ENCODE peak calls at places on chromosomes 1 and 21, in five cellular contexts. R, N, D, J and C are unnamed samples.
A peak's percentile ranks its signal among the peaks of the same experiment; 100 is the strongest.

GRCh38 chr1:109919271-109919670 is 8.6 kb downstream of the CSF1 start:
- DNase-seq in D (no peak), R (no peak), J (no peak), N (no peak), C (no peak)

GRCh38 chr1:3922201-3922725 is 22.2 kb upstream of the C1orf174 start:
- DNase-seq in N (no peak), D (no peak), J (no peak), R (no peak), C (no peak)

GRCh38 chr1:206136241-206136640 is 19.1 kb upstream of the AVPR1B start:
- DNase-seq in R (no peak), N (no peak), D (no peak), J (no peak), C (no peak)

GRCh38 chr1:94327001-94327685 is 89.8 kb upstream of the ARHGAP29 start:
- DNase-seq in R (peak; percentile 63), D (no peak), J (no peak), N (peak; percentile 77), C (no peak)

GRCh38 chr1:23634840-23635642 is 56.6 kb upstream of the RPL11 start:
- DNase-seq in N (peak; percentile 59), D (peak; percentile 77), J (peak; percentile 53), R (peak; percentile 76), C (peak; percentile 88)

GRCh38 chr1:59730302-59730701 is 84.4 kb upstream of the HOOK1 start:
- DNase-seq in J (no peak), R (peak; percentile 28), D (no peak), N (peak; percentile 95), C (peak; percentile 83)

GRCh38 chr1:156927215-156928042 is 7.0 kb downstream of the LRRC71 start:
- DNase-seq in D (peak; percentile 84), N (peak; percentile 66), R (peak; percentile 91), J (peak; percentile 75), C (peak; percentile 75)

GRCh38 chr1:245467804-245468203 is 313.0 kb downstream of the KIF26B start:
- DNase-seq in D (no peak), J (no peak), R (no peak), N (no peak), C (no peak)

GRCh38 chr1:162690672-162691434 is 58.6 kb downstream of the DDR2 start:
- DNase-seq in N (peak; percentile 94), R (peak; percentile 98), D (peak; percentile 17), J (no peak), C (peak; percentile 87)

GRCh38 chr1:119001181-119002018 is 13.3 kb upstream of the TBX15 start:
- DNase-seq in R (no peak), D (no peak), N (no peak), J (no peak), C (no peak)

GRCh38 chr1:183097438-183098051 is 74.3 kb downstream of the LAMC1 start:
- DNase-seq in J (no peak), R (no peak), D (no peak), N (peak; percentile 76), C (no peak)

GRCh38 chr1:201568258-201568657 is 29.3 kb downstream of the NAV1 start:
- DNase-seq in N (no peak), D (no peak), J (no peak), R (no peak), C (no peak)

GRCh38 chr1:211336161-211336560 is 9.5 kb downstream of the TRAF5 start:
- DNase-seq in J (no peak), R (no peak), D (no peak), N (no peak), C (no peak)

GRCh38 chr21:35208810-35209517 is 159.9 kb upstream of the RUNX1 start:
- DNase-seq in N (peak; percentile 93), D (no peak), J (no peak), R (no peak), C (no peak)

GRCh38 chr1:95370671-95370992 is 136.6 kb downstream of the RWDD3 start:
- DNase-seq in N (no peak), J (no peak), D (no peak), R (no peak), C (no peak)

GRCh38 chr1:23916209-23917131 is 3.3 kb upstream of the CNR2 start:
- DNase-seq in N (peak; percentile 60), R (peak; percentile 84), J (peak; percentile 93), D (peak; percentile 81), C (peak; percentile 82)

GRCh38 chr1:92480200-92480812 is 6.4 kb downstream of the GFI1 start:
- DNase-seq in N (no peak), D (no peak), J (no peak), R (no peak), C (no peak)

GRCh38 chr1:8437286-8437685 is 119.4 kb downstream of the SLC45A1 start:
- DNase-seq in D (no peak), N (no peak), J (no peak), R (no peak), C (no peak)

GRCh38 chr1:228994691-228995090 is 259.4 kb downstream of the RHOU start:
- DNase-seq in R (no peak), J (no peak), N (no peak), D (no peak), C (no peak)

GRCh38 chr1:201295346-201295745 is 12.0 kb downstream of the PKP1 start:
- DNase-seq in J (no peak), N (no peak), R (no peak), D (no peak), C (no peak)

GRCh38 chr1:167463055-167463454 is 55.3 kb downstream of the CD247 start:
- DNase-seq in D (no peak), N (no peak), R (no peak), J (no peak), C (no peak)

GRCh38 chr21:34722684-34723300 is 54.0 kb downstream of the CLIC6 start:
- DNase-seq in N (no peak), J (no peak), D (no peak), R (peak; percentile 32), C (no peak)

GRCh38 chr1:31013187-31013864 is 52.2 kb downstream of the PUM1 start:
- DNase-seq in D (no peak), R (no peak), J (no peak), N (no peak), C (no peak)

GRCh38 chr1:216184281-216184680 is 239.0 kb downstream of the USH2A start:
- DNase-seq in D (no peak), J (no peak), N (peak; percentile 19), R (no peak), C (no peak)

GRCh38 chr1:65150583-65151263 is 2.7 kb downstream of the AK4 start:
- DNase-seq in N (no peak), D (no peak), J (no peak), R (no peak), C (no peak)

GRCh38 chr1:66304128-66304527 is 229.8 kb upstream of the SGIP1 start:
- DNase-seq in J (no peak), N (no peak), D (no peak), R (no peak), C (no peak)

GRCh38 chr1:9280015-9280860 is 12.5 kb upstream of the SPSB1 start:
- DNase-seq in J (no peak), N (peak; percentile 95), R (peak; percentile 91), D (peak; percentile 75), C (peak; percentile 96)

GRCh38 chr21:43740497-43741156 is 21.7 kb downstream of the PDXK start:
- DNase-seq in D (peak; percentile 83), R (no peak), N (peak; percentile 68), J (peak; percentile 15), C (peak; percentile 79)

GRCh38 chr1:222618880-222619321 is 1.0 kb downstream of the MIA3 start:
- DNase-seq in J (peak; percentile 45), R (peak; percentile 59), N (peak; percentile 48), D (no peak), C (peak; percentile 12)

GRCh38 chr1:177429234-177429633 is 258.5 kb downstream of the BRINP2 start:
- DNase-seq in N (no peak), D (no peak), R (no peak), J (no peak), C (no peak)

GRCh38 chr21:45926281-45926680 is 55.3 kb upstream of the COL6A1 start:
- DNase-seq in J (no peak), N (no peak), R (no peak), D (no peak), C (no peak)
- TF ChIP-seq CTCF in J (no peak), N (peak; percentile 12), R (peak; percentile 29), D (no peak), C (no peak)

DNA sequence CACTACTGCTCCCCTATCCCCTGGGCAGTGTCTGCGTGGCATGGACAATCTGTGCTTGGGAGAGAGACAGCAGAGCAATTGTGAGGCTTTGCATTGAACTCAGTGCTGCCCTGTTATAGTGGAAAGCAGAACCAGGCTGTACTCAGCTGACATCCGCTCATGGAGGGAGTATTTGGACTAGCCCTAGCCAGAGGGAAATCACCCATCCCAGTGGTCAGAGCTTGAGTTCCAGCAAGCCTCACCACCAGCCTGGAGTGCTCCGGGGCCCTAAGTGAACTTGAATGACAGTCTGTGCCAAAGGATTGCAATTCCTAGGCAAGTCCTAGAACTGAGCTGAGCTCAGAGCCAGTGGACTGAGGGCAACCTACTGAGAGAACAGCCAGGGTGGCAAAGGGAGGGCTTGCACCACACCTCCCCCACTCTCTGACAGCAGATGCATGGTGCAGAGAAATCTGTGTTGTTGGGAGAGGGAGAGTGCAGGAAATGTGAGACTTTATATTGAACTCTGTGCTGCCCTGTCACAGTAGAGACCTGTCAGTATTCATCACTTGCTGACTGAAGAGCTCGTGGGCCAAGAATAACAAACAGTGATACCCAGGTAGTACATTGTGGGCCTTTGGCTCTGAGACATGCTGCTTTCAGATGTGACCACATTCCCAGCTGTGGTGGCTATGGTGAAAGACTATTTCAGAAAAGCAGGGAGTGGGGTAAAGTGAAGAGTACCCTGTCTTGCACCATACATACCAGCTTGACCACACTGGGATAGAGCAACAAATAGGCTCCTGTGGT is 107.7 kb upstream of the SLC5A9 start:
- DNase-seq in J (no peak), R (no peak), N (no peak), D (no peak), C (no peak)
- H3K27ac ChIP-seq in J (no peak overlapping the region), R (no peak overlapping the region), N (no peak overlapping the region), D (no peak overlapping the region), C (no peak overlapping the region)

GRCh38 chr1:193519922-193520321 is 333.5 kb upstream of the B3GALT2 start:
- DNase-seq in D (no peak), J (no peak), R (no peak), N (no peak), C (no peak)
- TF ChIP-seq CTCF in D (no peak), J (no peak), R (peak; percentile 15), N (no peak), C (no peak)

DNA sequence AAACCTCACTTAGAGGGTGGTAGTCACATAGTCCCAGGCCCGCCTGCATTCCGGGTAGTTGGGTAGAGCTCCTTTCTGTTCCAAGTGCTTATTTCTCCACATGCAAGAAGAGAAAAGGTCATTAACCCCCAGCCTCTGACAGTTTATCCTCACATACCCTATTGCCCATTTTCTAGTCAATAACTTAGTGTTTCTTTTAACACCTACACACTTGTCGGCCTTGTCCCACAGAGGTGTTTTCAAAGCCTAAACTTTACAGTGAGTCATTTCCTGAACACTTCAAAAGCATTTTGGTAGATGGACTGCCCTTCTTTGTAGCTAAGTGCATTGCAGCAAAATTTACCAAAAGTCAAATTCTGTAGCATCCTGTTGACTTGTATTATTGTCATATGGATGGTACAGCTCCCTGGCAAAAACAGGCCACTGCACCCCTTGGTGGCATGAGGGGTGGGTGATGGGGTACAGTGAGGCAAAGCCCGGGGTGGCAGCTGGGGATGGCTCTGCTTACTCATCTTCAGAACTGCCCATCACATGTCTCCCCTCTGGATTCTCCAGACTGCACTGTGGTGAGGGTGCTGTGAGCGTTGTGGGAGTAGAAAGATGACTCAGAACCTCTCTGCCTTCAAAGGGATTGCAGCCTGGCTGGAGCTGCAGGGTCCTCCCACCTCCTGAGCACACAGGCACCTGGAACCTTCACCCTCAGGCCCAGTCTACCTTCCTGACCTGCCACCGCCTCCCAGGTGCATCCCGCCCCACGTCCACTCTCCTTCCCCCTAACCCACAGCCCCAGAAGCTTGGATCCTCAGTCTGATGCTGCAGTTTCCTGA is 45.8 kb upstream of the DMRTB1 start:
- DNase-seq in J (no peak), D (peak; percentile 37), N (peak; percentile 95), R (peak; percentile 75), C (peak; percentile 55)
- H3K27ac ChIP-seq in J (no peak overlapping the region), D (peak overlapping the region; percentile 85), N (no peak overlapping the region), R (peak overlapping the region; percentile 41), C (no peak overlapping the region)

GRCh38 chr21:20527691-20528090 is 470.5 kb upstream of the NCAM2 start:
- DNase-seq in D (no peak), N (no peak), R (no peak), J (no peak), C (no peak)
- TF ChIP-seq CTCF in D (no peak), N (no peak), R (no peak), J (no peak), C (no peak)